ENCODE peak calls at places on chromosomes 4 and X, in ten cellular contexts. A is cardiac muscle cell; Y is OCI-M1; H is iris pigment epithelial cell; Z is activated T-cell treated with anti-CD3 and anti-CD28 coated beads for 1 hour; P is CD8-positive, alpha-beta memory T cell; C is AG09319; X is GOT3; O is stimulated activated CD4-positive, alpha-beta T cell treated with anti-CD3 and anti-CD28 coated beads, Interleukin-15, amount 100 ng/mL, for 1 hour; F is stimulated activated CD8-positive, alpha-beta memory T cell treated with anti-CD3 and anti-CD28 coated beads, Interleukin-15, amount 100 ng/mL, for 48 hours. K is an unnamed sample.

GRCh38 chrX:136168929-136169735 is 21.8 kb downstream of the FHL1 start:
- DNase-seq in Y (no peak), C (peak), O (no peak), A (peak), Z (no peak), H (peak), X (peak), P (no peak), F (no peak), K (peak)

GRCh38 chr4:92814677-92815076 is 510.9 kb downstream of the GRID2 start:
- DNase-seq in Z (no peak), A (no peak), O (no peak), C (no peak), F (no peak), P (no peak), X (no peak), Y (no peak), H (no peak), K (no peak)

GRCh38 chr4:88705223-88705622 is 7.6 kb upstream of the NAP1L5 start:
- DNase-seq in F (no peak), H (no peak), P (no peak), A (no peak), O (no peak), Y (no peak), X (no peak), C (no peak), Z (no peak), K (no peak)

GRCh38 chr4:15318621-15319348 is 109.0 kb upstream of the C1QTNF7 start:
- DNase-seq in O (no peak), H (no peak), F (no peak), Y (no peak), P (no peak), Z (no peak), C (peak), A (no peak), X (no peak), K (no peak)

GRCh38 chr4:108033348-108033747 is 43.7 kb downstream of the HADH start:
- DNase-seq in F (no peak), H (no peak), O (no peak), Y (no peak), Z (no peak), A (peak), P (no peak), X (no peak), C (no peak), K (no peak)

GRCh38 chr4:166169111-166169510 is 296.1 kb downstream of the TLL1 start:
- DNase-seq in O (no peak), C (no peak), F (no peak), A (peak), H (peak), P (no peak), Z (no peak), X (no peak), Y (peak), K (no peak)

GRCh38 chr4:22474636-22475310 is 41.1 kb downstream of the ADGRA3 start:
- DNase-seq in P (no peak), A (no peak), X (no peak), H (peak), C (no peak), F (no peak), O (no peak), Y (peak), Z (no peak), K (no peak)

GRCh38 chr4:84968936-84969335 is 2.4 kb upstream of the WDFY3 start:
- DNase-seq in C (no peak), F (no peak), Y (peak), P (no peak), Z (no peak), O (no peak), X (no peak), H (no peak), A (no peak), K (no peak)

GRCh38 chr4:38769441-38770210 is 13.2 kb downstream of the TLR10 start:
- DNase-seq in F (no peak), H (no peak), P (no peak), X (no peak), Y (no peak), O (no peak), A (no peak), Z (no peak), C (no peak), K (no peak)

GRCh38 chrX:104135677-104136076 is 21.1 kb downstream of the SLC25A53 start:
- DNase-seq in F (no peak), P (no peak), Z (no peak), H (peak), A (no peak), Y (no peak), C (no peak), O (no peak), X (no peak), K (no peak)

GRCh38 chr4:140308366-140309123 is 64.9 kb upstream of the SCOC start:
- DNase-seq in X (peak), C (no peak), F (no peak), P (no peak), H (peak), A (peak), O (no peak), Z (no peak), Y (peak), K (peak)

GRCh38 chr4:181661090-181661489 is 582.1 kb upstream of the TENM3 start:
- DNase-seq in H (peak), Y (peak), O (no peak), X (no peak), Z (no peak), A (no peak), C (no peak), P (no peak), F (no peak), K (no peak)

GRCh38 chr4:8821151-8821950 is 50.3 kb downstream of the HMX1 start:
- DNase-seq in O (no peak), Z (no peak), C (no peak), P (no peak), Y (no peak), A (no peak), H (no peak), F (no peak), X (no peak), K (no peak)

GRCh38 chr4:88446124-88446523 is 10.8 kb upstream of the HERC5 start:
- DNase-seq in H (peak), C (no peak), O (no peak), F (no peak), A (no peak), Y (no peak), Z (no peak), X (no peak), P (no peak), K (no peak)

GRCh38 chr4:6746721-6747689 is 31.0 kb downstream of the BLOC1S4 start:
- DNase-seq in X (no peak), A (no peak), P (no peak), Y (no peak), Z (no peak), H (no peak), O (no peak), C (no peak), F (no peak), K (no peak)

GRCh38 chrX:19360903-19361302 is 17.2 kb downstream of the PDHA1 start:
- DNase-seq in H (no peak), Z (no peak), P (no peak), O (no peak), A (no peak), X (no peak), F (no peak), Y (no peak), C (no peak), K (no peak)

GRCh38 chr4:1209821-1210220 is 37.4 kb upstream of the SPON2 start:
- DNase-seq in C (peak), Z (no peak), Y (no peak), H (peak), P (no peak), A (peak), O (no peak), X (no peak), F (no peak), K (no peak)

GRCh38 chr4:121256346-121256745 is 92.2 kb upstream of the TNIP3 start:
- DNase-seq in Y (no peak), F (peak), O (no peak), H (peak), P (peak), X (no peak), Z (no peak), C (peak), A (no peak), K (peak)

GRCh38 chrX:141724186-141724585 is 25.6 kb upstream of the SPANXD start:
- DNase-seq in C (no peak), A (no peak), X (no peak), H (peak), F (no peak), Y (no peak), P (no peak), O (no peak), Z (no peak), K (no peak)

GRCh38 chrX:12007881-12008280 is 130.4 kb upstream of the FRMPD4 start:
- DNase-seq in Z (no peak), H (peak), C (peak), P (no peak), F (peak), O (no peak), X (peak), Y (no peak), A (no peak), K (peak)

GRCh38 chr4:7384003-7384928 is 50.5 kb downstream of the PSAPL1 start:
- DNase-seq in P (no peak), Y (no peak), A (no peak), X (no peak), O (no peak), C (no peak), F (no peak), Z (no peak), H (no peak), K (no peak)

GRCh38 chr4:103099691-103100392 is at the start of gene BDH2:
- DNase-seq in X (no peak), Y (peak), Z (peak), C (peak), F (no peak), O (no peak), P (peak), H (peak), A (peak), K (peak)

GRCh38 chr4:67886281-67886680 is 2.5 kb upstream of the TMPRSS11D start:
- DNase-seq in F (no peak), P (no peak), C (no peak), Z (no peak), Y (no peak), H (peak), X (no peak), O (no peak), A (no peak), K (no peak)

GRCh38 chrX:118627084-118627758 is 100.2 kb upstream of the IL13RA1 start:
- DNase-seq in F (no peak), C (no peak), X (no peak), A (no peak), H (peak), O (no peak), Y (peak), P (no peak), Z (no peak), K (no peak)

GRCh38 chr4:40888916-40889315 is 139.2 kb downstream of the NSUN7 start:
- DNase-seq in Y (no peak), Z (no peak), A (no peak), C (no peak), X (no peak), P (no peak), F (no peak), H (no peak), O (no peak), K (no peak)

GRCh38 chr4:84977409-84977808 is 10.9 kb upstream of the WDFY3 start:
- DNase-seq in Z (no peak), H (no peak), X (no peak), O (no peak), P (no peak), A (no peak), Y (peak), C (no peak), F (no peak), K (no peak)

GRCh38 chr4:43457866-43458265 is 565.4 kb downstream of the GRXCR1 start:
- DNase-seq in Z (no peak), A (no peak), O (no peak), F (no peak), C (no peak), H (peak), X (no peak), P (no peak), Y (no peak), K (peak)

GRCh38 chr4:145679520-145679919 is 426 bp upstream of the C4orf51 start:
- DNase-seq in O (no peak), A (peak), P (no peak), Z (no peak), H (peak), Y (peak), C (peak), X (peak), F (no peak), K (peak)

GRCh38 chr4:2042947-2043395 is 16.2 kb upstream of the NAT8L start:
- DNase-seq in F (no peak), Y (no peak), A (no peak), H (no peak), O (no peak), X (no peak), Z (no peak), P (no peak), C (no peak), K (no peak)

GRCh38 chr4:5322321-5322720 is 271.0 kb downstream of the STK32B start:
- DNase-seq in Z (no peak), X (no peak), P (no peak), Y (no peak), F (no peak), A (no peak), O (no peak), C (no peak), H (no peak), K (no peak)

GRCh38 chr4:40675166-40675565 is 45.5 kb upstream of the RBM47 start:
- DNase-seq in X (no peak), F (no peak), Z (no peak), O (no peak), C (no peak), A (no peak), H (no peak), P (no peak), Y (no peak), K (no peak)

GRCh38 chr4:6331018-6331417 is 61.4 kb downstream of the WFS1 start:
- DNase-seq in H (peak), P (no peak), Y (peak), F (no peak), O (no peak), X (no peak), A (no peak), C (no peak), Z (no peak), K (no peak)

GRCh38 chr4:108247511-108248088 is 78.9 kb upstream of the LEF1 start:
- DNase-seq in Y (peak), A (peak), Z (no peak), X (no peak), C (no peak), F (no peak), O (no peak), H (no peak), P (no peak), K (no peak)

GRCh38 chrX:6228720-6229119 is at the start of gene NLGN4X:
- DNase-seq in F (no peak), C (no peak), O (no peak), Y (no peak), A (peak), P (no peak), Z (no peak), H (no peak), X (no peak), K (no peak)

GRCh38 chrX:94600077-94600476 is 926.1 kb downstream of the FAM133A start:
- DNase-seq in H (no peak), P (no peak), C (no peak), Z (no peak), Y (no peak), A (no peak), X (no peak), O (no peak), F (no peak), K (no peak)

GRCh38 chr4:138555584-138555983 is 313.4 kb upstream of the SLC7A11 start:
- DNase-seq in Z (no peak), H (peak), Y (peak), O (no peak), X (no peak), F (no peak), C (no peak), P (no peak), A (peak), K (no peak)

K was measured in T1000.